ENCODE peak calls at places on chromosomes 7 and 10, in five cellular contexts. J is SHP77; R is naive thymus-derived CD8-positive, alpha-beta T cell; I is mesothelial cell of epicardium; N is germinal center. Q is an unnamed sample.

GRCh38 chr10:5511231-5511884 is 12.0 kb upstream of the CALML5 start:
- DNase-seq in J (no peak), R (peak), I (no peak), N (no peak), Q (no peak)

GRCh38 chr10:70425096-70425495 is 16.4 kb downstream of the NODAL start:
- DNase-seq in J (no peak), R (no peak), I (no peak), N (no peak), Q (no peak)

GRCh38 chr7:138247568-138248328 is 171.5 kb downstream of the AKR1D1 start:
- DNase-seq in J (no peak), R (no peak), I (no peak), N (no peak), Q (no peak)

GRCh38 chr7:444606-445005 is 75.0 kb downstream of the PDGFA start:
- DNase-seq in J (no peak), R (no peak), I (no peak), N (no peak), Q (no peak)

GRCh38 chr7:3194501-3195141 is 106.4 kb upstream of the SDK1 start:
- DNase-seq in J (no peak), R (no peak), I (no peak), N (no peak), Q (peak)

GRCh38 chr10:17227367-17228080 is 517 bp upstream of the VIM start:
- DNase-seq in J (no peak), R (no peak), I (no peak), N (peak), Q (no peak)

GRCh38 chr7:159025161-159025779 is 119.4 kb downstream of the VIPR2 start:
- DNase-seq in J (no peak), R (no peak), I (no peak), N (no peak), Q (no peak)

GRCh38 chr10:61835069-61835908 is 66.2 kb upstream of the ARID5B start:
- DNase-seq in J (no peak), R (no peak), I (no peak), N (peak), Q (no peak)

GRCh38 chr7:77765906-77766800 is 32.1 kb downstream of the TMEM60 start:
- DNase-seq in J (no peak), R (no peak), I (no peak), N (no peak), Q (no peak)

GRCh38 chr7:151776446-151776845 is 100.5 kb downstream of the PRKAG2 start:
- DNase-seq in J (no peak), R (no peak), I (no peak), N (no peak), Q (no peak)

GRCh38 chr7:151403764-151404163 is 6.1 kb downstream of the WDR86 start:
- DNase-seq in J (no peak), R (no peak), I (no peak), N (no peak), Q (no peak)

GRCh38 chr7:145696071-145696470 is 420.5 kb upstream of the CNTNAP2 start:
- DNase-seq in J (no peak), R (no peak), I (no peak), N (no peak), Q (no peak)

GRCh38 chr10:114822771-114823463 is 1.3 kb downstream of the FHIP2A start:
- DNase-seq in J (no peak), R (no peak), I (no peak), N (no peak), Q (no peak)

GRCh38 chr10:111999915-112000302 is 183.7 kb downstream of the GPAM start:
- DNase-seq in J (no peak), R (no peak), I (no peak), N (no peak), Q (no peak)

GRCh38 chr7:41107938-41108448 is 594.9 kb downstream of the INHBA start:
- DNase-seq in J (no peak), R (no peak), I (no peak), N (no peak), Q (no peak)

GRCh38 chr10:106540606-106541005 is 623.9 kb downstream of the SORCS1 start:
- DNase-seq in J (no peak), R (no peak), I (no peak), N (no peak), Q (no peak)

GRCh38 chr7:117008849-117009531 is 55.7 kb downstream of the ST7 start:
- DNase-seq in J (no peak), R (no peak), I (no peak), N (no peak), Q (no peak)

GRCh38 chr7:102415685-102416225 is 17.6 kb upstream of the ORAI2 start:
- DNase-seq in J (no peak), R (no peak), I (no peak), N (peak), Q (no peak)

GRCh38 chr10:66714741-66715140 is 211.1 kb upstream of the LRRTM3 start:
- DNase-seq in J (no peak), R (no peak), I (no peak), N (no peak), Q (no peak)

GRCh38 chr10:76286536-76286935 is 855.1 kb downstream of the LRMDA start:
- DNase-seq in J (no peak), R (no peak), I (no peak), N (no peak), Q (no peak)

GRCh38 chr10:97378933-97379921 is 21.9 kb downstream of the RRP12 start:
- DNase-seq in J (no peak), R (no peak), I (no peak), N (no peak), Q (no peak)

GRCh38 chr10:36172574-36172973 is 530.5 kb upstream of the FZD8 start:
- DNase-seq in J (no peak), R (no peak), I (no peak), N (no peak), Q (no peak)

GRCh38 chr10:2978111-2978510 is 89.2 kb upstream of the PFKP start:
- DNase-seq in J (peak), R (no peak), I (no peak), N (no peak), Q (no peak)

GRCh38 chr7:44391171-44391570 is 65.8 kb upstream of the CAMK2B start:
- DNase-seq in J (no peak), R (no peak), I (peak), N (no peak), Q (no peak)

Q was measured in progenitor cell of endocrine pancreas.